ENCODE peak calls at places on chromosomes 3 and 15, in four cellular contexts. One of them, this sample, is unnamed.
A peak's percentile ranks its signal among the peaks of the same experiment; 100 is the strongest.

GRCh38 chr3:157248590-157249425 is 88.9 kb upstream of the CCNL1 start:
- DNase-seq in left lung: no peak
- DNase-seq in adrenal gland: peak; percentile 69
- DNase-seq in endothelial cell: no peak
- DNase-seq in this sample: peak; percentile 67

GRCh38 chr15:98682992-98683701 is 34.8 kb downstream of the IGF1R start:
- DNase-seq in left lung: no peak
- DNase-seq in adrenal gland: no peak
- DNase-seq in endothelial cell: no peak
- DNase-seq in this sample: no peak

GRCh38 chr3:45861043-45861846 is 19.3 kb upstream of the LZTFL1 start:
- DNase-seq in endothelial cell: no peak
- DNase-seq in left lung: no peak
- DNase-seq in adrenal gland: no peak
- DNase-seq in this sample: no peak

GRCh38 chr3:121690777-121691405 is 30.2 kb upstream of the HCLS1 start:
- DNase-seq in adrenal gland: no peak
- DNase-seq in left lung: no peak
- DNase-seq in endothelial cell: no peak
- DNase-seq in this sample: no peak

GRCh38 chr3:100144255-100144866 is 30.1 kb upstream of the FILIP1L start:
- DNase-seq in adrenal gland: no peak
- DNase-seq in endothelial cell: no peak
- DNase-seq in left lung: no peak
- DNase-seq in this sample: no peak

GRCh38 chr3:179991877-179992276 is 44.9 kb downstream of the PEX5L start:
- DNase-seq in adrenal gland: no peak
- DNase-seq in left lung: no peak
- DNase-seq in endothelial cell: no peak
- DNase-seq in this sample: no peak

GRCh38 chr15:101115887-101116680 is 135.8 kb downstream of the CHSY1 start:
- DNase-seq in adrenal gland: peak; percentile 64
- DNase-seq in endothelial cell: no peak
- DNase-seq in left lung: peak; percentile 74
- DNase-seq in this sample: no peak

GRCh38 chr3:188122571-188123169 is 31.3 kb upstream of the LPP start:
- DNase-seq in endothelial cell: no peak
- DNase-seq in left lung: no peak
- DNase-seq in adrenal gland: no peak
- DNase-seq in this sample: no peak

GRCh38 chr3:52833202-52833601 is 1.6 kb downstream of the MUSTN1 start:
- DNase-seq in left lung: no peak
- DNase-seq in endothelial cell: no peak
- DNase-seq in adrenal gland: no peak
- DNase-seq in this sample: no peak

GRCh38 chr3:149393355-149394165 is 16.1 kb upstream of the TM4SF1 start:
- DNase-seq in adrenal gland: peak; percentile 85
- DNase-seq in left lung: peak; percentile 79
- DNase-seq in endothelial cell: peak; percentile 70
- DNase-seq in this sample: peak; percentile 93

GRCh38 chr15:83210619-83211018 is 3.0 kb upstream of the HDGFL3 start:
- DNase-seq in endothelial cell: no peak
- DNase-seq in adrenal gland: peak; percentile 70
- DNase-seq in left lung: no peak
- DNase-seq in this sample: peak; percentile 68

GRCh38 chr3:184815046-184815930 is 3.3 kb downstream of the VPS8 start:
- DNase-seq in left lung: no peak
- DNase-seq in adrenal gland: no peak
- DNase-seq in endothelial cell: no peak
- DNase-seq in this sample: no peak

GRCh38 chr3:50549226-50549625 is 18.3 kb downstream of the C3orf18 start:
- DNase-seq in left lung: no peak
- DNase-seq in adrenal gland: no peak
- DNase-seq in endothelial cell: no peak
- DNase-seq in this sample: no peak

GRCh38 chr3:72848703-72849081 is 447 bp upstream of the SHQ1 start:
- DNase-seq in left lung: no peak
- DNase-seq in adrenal gland: no peak
- DNase-seq in endothelial cell: no peak
- DNase-seq in this sample: no peak

GRCh38 chr15:28130651-28131050 is 31.5 kb upstream of the OCA2 start:
- DNase-seq in endothelial cell: no peak
- DNase-seq in left lung: no peak
- DNase-seq in adrenal gland: no peak
- DNase-seq in this sample: no peak

GRCh38 chr15:82830427-82831173 is 21.2 kb downstream of the WHAMM start:
- DNase-seq in adrenal gland: no peak
- DNase-seq in left lung: no peak
- DNase-seq in endothelial cell: no peak
- DNase-seq in this sample: no peak

GRCh38 chr3:129625071-129625874 is 18.8 kb upstream of the PLXND1 start:
- DNase-seq in left lung: peak; percentile 42
- DNase-seq in adrenal gland: peak; percentile 52
- DNase-seq in endothelial cell: no peak
- DNase-seq in this sample: no peak

GRCh38 chr3:35758358-35758757 is 119.0 kb downstream of the ARPP21 start:
- DNase-seq in adrenal gland: no peak
- DNase-seq in endothelial cell: no peak
- DNase-seq in left lung: no peak
- DNase-seq in this sample: no peak

GRCh38 chr15:64017591-64018163 is 28.6 kb downstream of the DAPK2 start:
- DNase-seq in left lung: no peak
- DNase-seq in endothelial cell: no peak
- DNase-seq in adrenal gland: no peak
- DNase-seq in this sample: no peak

GRCh38 chr15:37007301-37007700 is 93.0 kb downstream of the MEIS2 start:
- DNase-seq in left lung: no peak
- DNase-seq in endothelial cell: no peak
- DNase-seq in adrenal gland: no peak
- DNase-seq in this sample: no peak

GRCh38 chr3:143348486-143349327 is 229.1 kb downstream of the CHST2 start:
- DNase-seq in endothelial cell: no peak
- DNase-seq in adrenal gland: no peak
- DNase-seq in left lung: no peak
- DNase-seq in this sample: no peak
- TF ChIP-seq CTCF in endothelial cell: no peak
- TF ChIP-seq CTCF in adrenal gland: no peak
- TF ChIP-seq CTCF in left lung: no peak
- TF ChIP-seq CTCF in this sample: no peak

DNA sequence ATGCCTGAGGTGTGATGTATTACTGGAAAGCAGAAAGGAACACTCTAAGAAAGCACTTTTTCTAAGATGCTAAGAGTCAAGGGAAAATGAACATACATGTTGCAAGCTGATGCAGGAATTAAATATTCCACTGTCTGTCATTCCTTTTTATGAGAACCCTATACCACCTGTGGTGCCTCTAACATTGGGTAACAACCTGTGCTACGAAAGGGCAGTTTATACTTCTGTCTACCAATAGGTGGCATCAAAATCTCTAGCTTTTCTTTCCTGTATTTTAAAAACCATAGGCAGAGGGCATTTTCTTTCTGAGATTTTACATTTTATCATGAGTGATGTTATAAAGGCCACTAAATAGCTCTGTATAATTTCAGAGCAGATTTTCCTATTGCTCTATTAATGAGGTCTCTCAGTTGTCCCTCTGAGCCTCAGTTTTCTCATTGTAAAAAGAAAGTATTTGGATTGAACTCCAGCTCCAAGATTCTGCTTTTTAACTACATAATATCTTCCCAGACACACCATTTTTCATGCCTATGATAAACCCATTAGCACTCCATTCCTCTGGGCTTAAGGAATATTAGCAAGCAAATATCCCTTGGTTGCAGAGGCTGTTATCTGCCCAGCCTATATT is 3.5 kb upstream of the CPNE4 start:
- DNase-seq in left lung: no peak
- DNase-seq in endothelial cell: no peak
- DNase-seq in adrenal gland: no peak
- DNase-seq in this sample: no peak
- TF ChIP-seq CTCF in left lung: peak; percentile 32
- TF ChIP-seq CTCF in endothelial cell: peak; percentile 60
- TF ChIP-seq CTCF in adrenal gland: peak; percentile 25
- TF ChIP-seq CTCF in this sample: peak; percentile 58

GRCh38 chr3:85821130-85821756 is 862.5 kb downstream of the CADM2 start:
- DNase-seq in endothelial cell: peak; percentile 51
- DNase-seq in left lung: no peak
- DNase-seq in adrenal gland: no peak
- DNase-seq in this sample: peak; percentile 51
- TF ChIP-seq CTCF in endothelial cell: peak; percentile 67
- TF ChIP-seq CTCF in left lung: peak; percentile 14
- TF ChIP-seq CTCF in adrenal gland: no peak
- TF ChIP-seq CTCF in this sample: peak; percentile 49

GRCh38 chr3:147410126-147410517 is 957 bp downstream of the ZIC1 start:
- DNase-seq in adrenal gland: no peak
- DNase-seq in endothelial cell: no peak
- DNase-seq in left lung: no peak
- DNase-seq in this sample: no peak
- TF ChIP-seq CTCF in adrenal gland: no peak
- TF ChIP-seq CTCF in endothelial cell: no peak
- TF ChIP-seq CTCF in left lung: no peak
- TF ChIP-seq CTCF in this sample: no peak

GRCh38 chr3:194582196-194582905 is 50.9 kb downstream of the TMEM44 start:
- DNase-seq in adrenal gland: no peak
- DNase-seq in left lung: no peak
- DNase-seq in endothelial cell: no peak
- DNase-seq in this sample: no peak
- TF ChIP-seq CTCF in adrenal gland: no peak
- TF ChIP-seq CTCF in left lung: no peak
- TF ChIP-seq CTCF in endothelial cell: no peak
- TF ChIP-seq CTCF in this sample: no peak

GRCh38 chr3:125374996-125375941 is at the start of gene ZNF148:
- DNase-seq in adrenal gland: peak; percentile 94
- DNase-seq in endothelial cell: peak; percentile 92
- DNase-seq in left lung: peak; percentile 93
- DNase-seq in this sample: peak; percentile 95
- TF ChIP-seq CTCF in adrenal gland: no peak
- TF ChIP-seq CTCF in endothelial cell: no peak
- TF ChIP-seq CTCF in left lung: no peak
- TF ChIP-seq CTCF in this sample: no peak

GRCh38 chr15:33150993-33151392 is 43.5 kb downstream of the FMN1 start:
- DNase-seq in endothelial cell: no peak
- DNase-seq in adrenal gland: no peak
- DNase-seq in left lung: no peak
- DNase-seq in this sample: no peak

GRCh38 chr15:33154366-33155166 is 39.9 kb downstream of the FMN1 start:
- DNase-seq in adrenal gland: peak; percentile 74
- DNase-seq in endothelial cell: no peak
- DNase-seq in left lung: peak; percentile 76
- DNase-seq in this sample: no peak

GRCh38 chr15:33152502-33153109 is 41.9 kb downstream of the FMN1 start:
- DNase-seq in adrenal gland: no peak
- DNase-seq in left lung: no peak
- DNase-seq in endothelial cell: no peak
- DNase-seq in this sample: no peak

GRCh38 chr15:33156021-33156420 is 38.5 kb downstream of the FMN1 start:
- DNase-seq in left lung: no peak
- DNase-seq in endothelial cell: no peak
- DNase-seq in adrenal gland: no peak
- DNase-seq in this sample: no peak

GRCh38 chr15:33153548-33153947 is 41.0 kb downstream of the FMN1 start:
- DNase-seq in left lung: no peak
- DNase-seq in adrenal gland: no peak
- DNase-seq in endothelial cell: no peak
- DNase-seq in this sample: no peak
- TF ChIP-seq CTCF in left lung: no peak
- TF ChIP-seq CTCF in adrenal gland: no peak
- TF ChIP-seq CTCF in endothelial cell: no peak
- TF ChIP-seq CTCF in this sample: no peak

GRCh38 chr3:62682826-62683225 is 192.4 kb downstream of the CADPS start:
- DNase-seq in left lung: no peak
- DNase-seq in endothelial cell: no peak
- DNase-seq in adrenal gland: no peak
- DNase-seq in this sample: no peak

GRCh38 chr3:62676686-62677271 is 198.4 kb downstream of the CADPS start:
- DNase-seq in adrenal gland: no peak
- DNase-seq in endothelial cell: no peak
- DNase-seq in left lung: no peak
- DNase-seq in this sample: no peak

GRCh38 chr3:62679988-62680387 is 195.2 kb downstream of the CADPS start:
- DNase-seq in left lung: no peak
- DNase-seq in adrenal gland: no peak
- DNase-seq in endothelial cell: no peak
- DNase-seq in this sample: no peak

GRCh38 chr3:62677926-62678325 is 197.3 kb downstream of the CADPS start:
- DNase-seq in endothelial cell: no peak
- DNase-seq in adrenal gland: no peak
- DNase-seq in left lung: no peak
- DNase-seq in this sample: no peak

DNA sequence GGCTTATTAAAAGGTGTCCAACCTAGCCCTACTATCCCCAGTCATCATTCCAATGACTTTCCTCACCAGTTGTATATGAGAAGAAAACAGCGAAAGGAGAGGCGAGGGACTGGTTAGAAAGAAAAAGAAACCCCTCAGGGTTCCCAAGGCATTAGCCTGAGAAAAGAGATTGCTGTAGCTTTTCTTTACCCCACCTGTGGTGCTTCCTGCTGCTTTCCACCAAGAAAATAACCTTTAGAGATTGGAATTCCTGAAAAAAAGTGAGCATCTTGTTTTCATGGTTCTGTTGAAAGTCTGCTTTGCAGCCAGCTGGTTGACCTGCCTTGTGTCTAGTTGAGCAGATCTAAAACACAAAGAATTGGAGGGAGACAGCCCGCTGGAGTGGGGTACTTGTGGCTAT is 196.4 kb downstream of the CADPS start:
- DNase-seq in endothelial cell: no peak
- DNase-seq in left lung: no peak
- DNase-seq in adrenal gland: no peak
- DNase-seq in this sample: no peak
- TF ChIP-seq CTCF in endothelial cell: no peak
- TF ChIP-seq CTCF in left lung: no peak
- TF ChIP-seq CTCF in adrenal gland: no peak
- TF ChIP-seq CTCF in this sample: no peak